ENCODE peak calls at places on chromosomes 11 and 22, in eight cellular contexts. F is astrocyte of the cerebellum, D is IMR-90, Q is vagina, U is PC-3, E is foreskin fibroblast, S is upper lobe of right lung, H is tibial artery. V is an unnamed sample.

GRCh38 chr11:9760180-9760550 is 96.3 kb downstream of the SWAP70 start:
- DNase-seq in F (peak), D (peak), Q (no peak), U (peak), E (peak), S (peak), H (peak), V (peak)

GRCh38 chr22:24501366-24502005 is 6.4 kb downstream of the UPB1 start:
- DNase-seq in F (no peak), D (no peak), Q (no peak), U (no peak), E (no peak), S (peak), H (no peak), V (no peak)

GRCh38 chr11:60928563-60929001 is 4.3 kb downstream of the TMEM132A start:
- DNase-seq in F (no peak), D (no peak), Q (no peak), U (no peak), E (no peak), S (peak), H (no peak), V (no peak)

GRCh38 chr22:39243443-39244072 is 1.2 kb downstream of the PDGFB start:
- DNase-seq in F (no peak), D (no peak), Q (no peak), U (peak), E (no peak), S (no peak), H (no peak), V (no peak)

GRCh38 chr11:39668640-39669039 is 1790.8 kb downstream of the LRRC4C start:
- DNase-seq in F (peak), D (no peak), Q (no peak), U (peak), E (no peak), S (no peak), H (no peak), V (peak)

GRCh38 chr11:133227674-133228111 is 304.6 kb downstream of the OPCML start:
- DNase-seq in F (no peak), D (no peak), Q (no peak), U (no peak), E (no peak), S (no peak), H (no peak), V (no peak)

GRCh38 chr11:113725411-113725810 is 19.3 kb upstream of the TMPRSS5 start:
- DNase-seq in F (no peak), D (no peak), Q (no peak), U (peak), E (no peak), S (no peak), H (no peak), V (no peak)

GRCh38 chr11:122655527-122656072 is at the start of gene UBASH3B:
- DNase-seq in F (peak), D (peak), Q (no peak), U (peak), E (peak), S (peak), H (peak), V (peak)

GRCh38 chr11:68513930-68514487 is 53.5 kb downstream of the PPP6R3 start:
- DNase-seq in F (no peak), D (no peak), Q (no peak), U (no peak), E (no peak), S (no peak), H (no peak), V (no peak)
- H3K4me3 ChIP-seq in F (no peak), D (no peak), Q (no peak), U (no peak), E (no peak), S (no peak), H (no peak), V (no peak)

GRCh38 chr11:126312903-126313460 is 9.1 kb downstream of the DCPS start:
- DNase-seq in F (no peak), D (no peak), Q (no peak), U (no peak), E (no peak), S (no peak), H (no peak), V (no peak)

GRCh38 chr11:126310229-126310991 is 6.5 kb downstream of the DCPS start:
- DNase-seq in F (peak), D (peak), Q (no peak), U (peak), E (peak), S (peak), H (peak), V (peak)

GRCh38 chr11:126313826-126314225 is 10.0 kb downstream of the DCPS start:
- DNase-seq in F (no peak), D (no peak), Q (no peak), U (no peak), E (no peak), S (no peak), H (no peak), V (no peak)

GRCh38 chr11:126310992-126311310 is 7.1 kb downstream of the DCPS start:
- DNase-seq in F (no peak), D (peak), Q (no peak), U (no peak), E (peak), S (no peak), H (no peak), V (no peak)

DNA sequence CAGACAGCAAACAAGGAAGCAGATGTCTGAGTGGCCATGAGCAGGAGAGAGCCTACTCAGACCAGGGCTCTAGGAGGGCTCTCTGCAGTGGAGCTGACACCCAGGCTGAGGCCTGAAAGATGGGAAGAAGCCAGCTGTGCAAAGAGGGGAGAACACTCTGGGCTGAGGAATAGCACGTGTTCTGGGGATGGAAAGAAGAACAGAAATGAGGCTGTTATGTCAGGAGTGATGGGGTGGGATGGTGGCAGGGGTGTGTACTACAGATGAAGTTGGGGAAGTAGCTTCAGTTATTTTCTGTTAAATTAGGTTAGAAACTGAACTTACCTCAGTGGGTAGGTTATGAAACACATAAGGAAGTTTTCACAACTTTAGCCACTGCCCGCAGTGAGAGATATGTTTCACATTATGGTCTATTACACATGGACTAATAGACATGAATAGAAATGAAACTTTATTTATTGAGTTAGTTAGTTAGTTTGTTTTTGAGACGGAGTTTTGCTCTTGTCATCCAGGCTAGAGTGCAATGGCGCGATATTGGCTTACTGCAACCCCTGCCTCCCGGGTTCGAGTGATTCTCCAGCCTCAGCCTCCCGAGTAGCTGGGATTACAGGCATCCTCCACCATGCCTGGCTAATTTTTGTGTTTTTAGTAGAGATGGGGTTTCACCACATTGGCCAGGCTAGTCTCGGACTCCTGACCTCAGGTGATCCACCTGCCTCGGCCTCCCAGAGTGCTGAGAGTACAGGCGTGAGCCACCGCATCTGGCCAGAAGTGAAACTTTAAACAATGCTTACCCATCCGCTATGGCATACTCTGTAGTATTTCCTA is 7.8 kb downstream of the DCPS start:
- DNase-seq in F (no peak), D (no peak), Q (no peak), U (no peak), E (peak), S (no peak), H (no peak), V (no peak)
- TF ChIP-seq CTCF in F (no peak), D (no peak), Q (no peak), U (no peak), E (no peak), S (no peak), H (no peak), V (no peak)

GRCh38 chr22:26513852-26514251 is 1.6 kb upstream of the TFIP11 start:
- DNase-seq in F (no peak), D (no peak), Q (no peak), U (no peak), E (peak), S (no peak), H (no peak), V (no peak)
- H3K4me3 ChIP-seq in F (no peak), D (no peak), Q (no peak), U (peak), E (peak), S (no peak), H (no peak), V (no peak)

GRCh38 chr11:125393331-125393730 is 102.7 kb downstream of the FEZ1 start:
- DNase-seq in F (no peak), D (no peak), Q (no peak), U (no peak), E (no peak), S (no peak), H (no peak), V (no peak)
- TF ChIP-seq CTCF in F (no peak), D (no peak), Q (no peak), U (peak), E (no peak), S (no peak), H (no peak), V (no peak)

GRCh38 chr11:36361472-36361871 is 65.4 kb downstream of the PRR5L start:
- DNase-seq in F (no peak), D (no peak), Q (no peak), U (peak), E (no peak), S (no peak), H (no peak), V (no peak)
- H3K4me3 ChIP-seq in F (no peak), D (peak), Q (peak), U (peak), E (peak), S (peak), H (peak), V (peak)

DNA sequence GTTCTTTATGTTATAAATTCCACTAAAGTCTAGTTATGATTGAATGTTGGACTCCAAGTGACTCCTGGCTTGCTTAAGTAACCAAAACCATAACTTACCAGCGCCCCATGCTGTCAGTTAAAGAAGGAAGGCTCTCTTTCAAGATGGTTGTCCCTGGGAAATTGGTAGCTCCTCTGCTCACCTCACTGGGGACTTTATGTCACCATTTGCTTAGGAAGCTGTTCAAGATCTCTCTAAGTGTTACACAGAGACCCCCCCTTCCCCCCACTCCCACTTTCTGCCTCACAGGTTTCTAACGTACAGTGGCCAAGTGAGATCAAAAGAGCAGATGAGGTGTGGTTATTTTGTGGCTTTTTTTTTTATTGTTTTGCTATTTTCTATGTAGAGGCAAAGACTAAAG is 301.8 kb downstream of the AASDHPPT start:
- DNase-seq in F (no peak), D (no peak), Q (no peak), U (no peak), E (no peak), S (no peak), H (no peak), V (no peak)
- TF ChIP-seq CTCF in F (no peak), D (no peak), Q (no peak), U (no peak), E (no peak), S (no peak), H (no peak), V (no peak)